ENCODE peak calls at places on chromosomes 2 and 18, in four cellular contexts. U is GM12878, Y is K562, J is HepG2. N is an unnamed sample.

GRCh38 chr2:206316141-206316540 is 41.7 kb downstream of the ZDBF2 start:
- DNase-seq in U (no peak), Y (no peak), J (no peak), N (no peak)

GRCh38 chr18:12989397-12990127 is 1.6 kb upstream of the CEP192 start:
- DNase-seq in U (no peak), Y (no peak), J (no peak), N (no peak)

GRCh38 chr2:60708630-60709320 is 47.3 kb upstream of the PAPOLG start:
- DNase-seq in U (no peak), Y (no peak), J (no peak), N (no peak)

GRCh38 chr2:113203901-113204519 is 30.2 kb downstream of the PSD4 start:
- DNase-seq in U (peak; percentile 30), Y (peak; percentile 81), J (peak; percentile 80), N (peak; percentile 86)

GRCh38 chr18:11310476-11311086 is 161.2 kb upstream of the PIEZO2 start:
- DNase-seq in U (no peak), Y (peak; percentile 38), J (peak; percentile 40), N (peak; percentile 80)

GRCh38 chr2:225637199-225637598 is 237.7 kb downstream of the NYAP2 start:
- DNase-seq in U (no peak), Y (no peak), J (no peak), N (no peak)

GRCh38 chr2:219056176-219056895 is 4.4 kb downstream of the IHH start:
- DNase-seq in U (no peak), Y (no peak), J (no peak), N (no peak)

GRCh38 chr18:70390366-70391090 is 101.7 kb downstream of the SOCS6 start:
- DNase-seq in U (no peak), Y (no peak), J (no peak), N (no peak)

GRCh38 chr2:220894069-220894468 is 678.0 kb downstream of the EPHA4 start:
- DNase-seq in U (no peak), Y (no peak), J (no peak), N (no peak)

GRCh38 chr2:191234456-191234855 is 10.7 kb upstream of the MYO1B start:
- DNase-seq in U (no peak), Y (no peak), J (no peak), N (no peak)

GRCh38 chr2:147846382-147847081 is 1.7 kb downstream of the ACVR2A start:
- DNase-seq in U (no peak), Y (no peak), J (peak; percentile 25), N (no peak)

GRCh38 chr2:144827404-144827803 is 307.5 kb upstream of the ZEB2 start:
- DNase-seq in U (no peak), Y (no peak), J (no peak), N (no peak)

GRCh38 chr2:73218298-73218697 is 4.3 kb downstream of the SMYD5 start:
- DNase-seq in U (no peak), Y (no peak), J (no peak), N (no peak)

GRCh38 chr2:38602136-38602731 is 494 bp downstream of the HNRNPLL start:
- DNase-seq in U (no peak), Y (no peak), J (no peak), N (peak; percentile 46)

GRCh38 chr2:175180701-175181103 is 808 bp downstream of the ATP5MC3 start:
- DNase-seq in U (no peak), Y (no peak), J (peak; percentile 58), N (peak; percentile 24)

GRCh38 chr2:217954469-217954868 is 48.3 kb downstream of the TNS1 start:
- DNase-seq in U (no peak), Y (no peak), J (no peak), N (no peak)

GRCh38 chr2:178265851-178266250 is 71.5 kb downstream of the OSBPL6 start:
- DNase-seq in U (no peak), Y (no peak), J (no peak), N (no peak)

GRCh38 chr2:228344531-228344930 is 163.0 kb upstream of the SPHKAP start:
- DNase-seq in U (no peak), Y (no peak), J (no peak), N (no peak)

GRCh38 chr2:11303290-11304013 is 41.0 kb downstream of the ROCK2 start:
- DNase-seq in U (no peak), Y (peak; percentile 24), J (no peak), N (no peak)

GRCh38 chr2:29084561-29084960 is 10.2 kb upstream of the PCARE start:
- DNase-seq in U (no peak), Y (no peak), J (no peak), N (no peak)

GRCh38 chr2:134934641-134935040 is 16.0 kb downstream of the CCNT2 start:
- DNase-seq in U (no peak), Y (no peak), J (no peak), N (no peak)

GRCh38 chr2:23423062-23423872 is 38.3 kb downstream of the KLHL29 start:
- DNase-seq in U (no peak), Y (no peak), J (no peak), N (peak; percentile 22)

GRCh38 chr2:98803747-98804650 is 73.1 kb upstream of the MGAT4A start:
- DNase-seq in U (no peak), Y (no peak), J (no peak), N (no peak)

GRCh38 chr2:178530625-178531142 is 50.4 kb downstream of the PLEKHA3 start:
- DNase-seq in U (peak; percentile 96), Y (no peak), J (no peak), N (no peak)

GRCh38 chr18:32257073-32257780 is 67.4 kb downstream of the MEP1B start:
- DNase-seq in U (no peak), Y (no peak), J (no peak), N (no peak)

GRCh38 chr2:217842038-217842437 is 160.8 kb downstream of the TNS1 start:
- DNase-seq in U (no peak), Y (no peak), J (no peak), N (no peak)

GRCh38 chr2:61253136-61253535 is 91.1 kb downstream of the C2orf74 start:
- DNase-seq in U (no peak), Y (no peak), J (no peak), N (no peak)

GRCh38 chr2:66013456-66013855 is 421.5 kb upstream of the MEIS1 start:
- DNase-seq in U (no peak), Y (peak; percentile 13), J (peak; percentile 20), N (no peak)

GRCh38 chr2:119751706-119752105 is 8.0 kb upstream of the PTPN4 start:
- DNase-seq in U (no peak), Y (no peak), J (no peak), N (no peak)

GRCh38 chr18:21115519-21116411 is 4.2 kb upstream of the ROCK1 start:
- DNase-seq in U (no peak), Y (no peak), J (no peak), N (peak; percentile 23)

GRCh38 chr2:100269889-100270288 is 52.4 kb downstream of the LONRF2 start:
- DNase-seq in U (no peak), Y (no peak), J (no peak), N (no peak)

GRCh38 chr2:102474785-102475184 is 1.8 kb downstream of the SLC9A4 start:
- DNase-seq in U (no peak), Y (no peak), J (no peak), N (no peak)

GRCh38 chr2:101064868-101065549 is 62.9 kb downstream of the RPL31 start:
- DNase-seq in U (no peak), Y (no peak), J (peak; percentile 98), N (no peak)

GRCh38 chr2:37876227-37876626 is 48.9 kb upstream of the RMDN2 start:
- DNase-seq in U (no peak), Y (no peak), J (no peak), N (no peak)

GRCh38 chr18:42392416-42392815 is 437.4 kb downstream of the PIK3C3 start:
- DNase-seq in U (no peak), Y (no peak), J (no peak), N (no peak)

GRCh38 chr2:28449489-28450395 is 46.1 kb upstream of the PLB1 start:
- DNase-seq in U (no peak), Y (peak; percentile 32), J (no peak), N (no peak)

GRCh38 chr2:47023332-47023731 is 107.7 kb upstream of the MCFD2 start:
- DNase-seq in U (no peak), Y (no peak), J (no peak), N (no peak)

GRCh38 chr2:97750017-97750416 is 36.6 kb downstream of the ZAP70 start:
- DNase-seq in U (no peak), Y (no peak), J (no peak), N (no peak)

GRCh38 chr18:44689736-44690135 is 9.0 kb downstream of the SETBP1 start:
- DNase-seq in U (no peak), Y (no peak), J (no peak), N (no peak)

GRCh38 chr2:67414867-67415266 is 17.7 kb downstream of the ETAA1 start:
- DNase-seq in U (no peak), Y (no peak), J (no peak), N (no peak)

GRCh38 chr2:67412424-67412823 is 15.3 kb downstream of the ETAA1 start:
- DNase-seq in U (no peak), Y (no peak), J (no peak), N (no peak)

DNA sequence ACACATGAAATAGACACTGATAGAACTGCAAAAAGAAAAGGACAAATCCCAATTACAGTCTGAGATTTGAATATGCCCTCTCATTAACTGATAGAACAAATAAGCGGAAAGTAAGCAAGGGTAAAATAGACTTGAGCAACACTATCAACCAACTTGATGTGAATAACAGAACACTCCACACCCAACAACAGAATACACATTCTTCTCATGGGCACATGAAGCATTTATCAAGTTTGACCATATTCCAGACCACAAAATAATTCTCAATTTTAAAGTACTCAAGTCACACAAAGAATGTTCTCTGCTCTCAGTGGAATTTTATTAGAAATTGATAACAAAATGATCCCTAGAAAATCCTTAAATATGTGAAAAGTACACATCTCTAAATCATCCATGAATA is 19.0 kb downstream of the ETAA1 start:
- DNase-seq in U (no peak), Y (no peak), J (no peak), N (no peak)
- TF ChIP-seq CREM in U (no peak), Y (no peak), J (no peak), N (no peak)

DNA sequence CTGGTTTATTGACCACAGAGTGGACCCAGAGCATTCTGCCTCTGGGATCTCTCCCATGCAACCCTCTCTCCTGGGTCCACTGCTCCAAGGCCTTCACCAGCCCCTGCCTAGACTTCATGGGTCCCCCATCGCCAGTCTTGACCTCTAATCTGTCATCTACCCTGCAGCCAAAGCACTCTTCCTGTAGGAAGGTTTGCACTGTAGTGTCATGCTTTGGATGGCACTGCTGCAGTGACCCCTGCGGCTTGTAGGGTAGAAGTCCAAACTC is 41.7 kb downstream of the MYO7B start:
- DNase-seq in U (no peak), Y (no peak), J (no peak), N (no peak)
- TF ChIP-seq ESRRA in U (no peak), Y (no peak), J (no peak), N (no peak)

DNA sequence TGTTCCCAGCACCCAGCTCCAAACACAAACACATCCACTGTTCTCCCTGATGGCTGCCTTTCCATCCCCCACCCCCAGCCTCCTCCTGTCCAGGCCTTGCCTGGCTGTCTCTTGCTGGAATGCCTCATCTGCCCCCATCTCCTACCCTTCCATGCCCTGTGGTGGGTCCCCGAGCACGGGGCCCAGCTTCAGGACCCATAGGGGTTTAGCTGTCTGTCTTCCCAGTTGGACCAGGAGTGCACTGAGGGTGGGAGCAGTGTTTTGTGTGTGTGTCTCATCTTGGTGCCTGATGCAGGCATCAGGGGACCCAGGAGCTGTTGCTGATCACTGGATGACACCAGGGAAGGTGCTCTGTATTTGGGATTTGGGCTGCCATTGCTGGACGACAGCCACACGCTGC is 34.5 kb downstream of the GLI2 start:
- DNase-seq in U (no peak), Y (no peak), J (no peak), N (no peak)
- TF ChIP-seq CREM in U (no peak), Y (no peak), J (no peak), N (no peak)

GRCh38 chr2:1645761-1646476 is 98.4 kb downstream of the PXDN start:
- DNase-seq in U (no peak), Y (no peak), J (no peak), N (no peak)
- TF ChIP-seq ESRRA in U (no peak), Y (no peak), J (no peak), N (no peak)